ENCODE peak calls at places on chromosomes 16 and 17, in nine cellular contexts. P is fibroblast of lung, Q is globus pallidus, B is amniotic epithelial cell, V is mucosa of descending colon, C is NCI-H1105, Y is GM20000, L is left lung, X is NCI-H1436. H is an unnamed sample.

GRCh38 chr17:80315517-80316182 is 55.0 kb downstream of the RNF213 start:
- DNase-seq in P (no peak), Q (no peak), B (no peak), V (no peak), C (no peak), Y (no peak), L (no peak), X (no peak), H (no peak)

GRCh38 chr16:49439676-49440075 is 66.1 kb downstream of the C16orf78 start:
- DNase-seq in P (no peak), Q (no peak), B (no peak), V (no peak), C (no peak), Y (no peak), L (no peak), X (no peak), H (no peak)

GRCh38 chr17:298791-299450 is 53.7 kb downstream of the RPH3AL start:
- DNase-seq in P (no peak), Q (no peak), B (no peak), V (no peak), C (no peak), Y (no peak), L (no peak), X (no peak), H (no peak)

GRCh38 chr17:39650121-39650579 is 13.2 kb downstream of the STARD3 start:
- DNase-seq in P (no peak), Q (no peak), B (peak; percentile 18), V (no peak), C (no peak), Y (no peak), L (no peak), X (no peak), H (no peak)

GRCh38 chr17:80924807-80925610 is 66.6 kb upstream of the CHMP6 start:
- DNase-seq in P (no peak), Q (no peak), B (no peak), V (no peak), C (no peak), Y (no peak), L (no peak), X (no peak), H (no peak)

GRCh38 chr17:72594248-72594647 is 473.4 kb downstream of the SOX9 start:
- DNase-seq in P (no peak), Q (no peak), B (no peak), V (no peak), C (no peak), Y (no peak), L (no peak), X (no peak), H (no peak)

GRCh38 chr17:69961488-69962145 is 113.4 kb upstream of the KCNJ16 start:
- DNase-seq in P (peak; percentile 74), Q (peak; percentile 19), B (no peak), V (no peak), C (peak; percentile 43), Y (no peak), L (no peak), X (peak; percentile 0), H (no peak)

GRCh38 chr16:24776486-24777220 is 47.2 kb downstream of the TNRC6A start:
- DNase-seq in P (peak; percentile 37), Q (peak; percentile 40), B (peak; percentile 82), V (no peak), C (no peak), Y (no peak), L (no peak), X (no peak), H (no peak)

GRCh38 chr16:46808997-46809396 is 22.0 kb downstream of the C16orf87 start:
- DNase-seq in P (no peak), Q (no peak), B (no peak), V (no peak), C (no peak), Y (no peak), L (no peak), X (no peak), H (no peak)

GRCh38 chr17:27460196-27460725 is 4.0 kb downstream of the KSR1 start:
- DNase-seq in P (no peak), Q (no peak), B (no peak), V (no peak), C (no peak), Y (no peak), L (no peak), X (no peak), H (no peak)

GRCh38 chr17:28967240-28968135 is 16.2 kb upstream of the PHF12 start:
- DNase-seq in P (no peak), Q (no peak), B (peak; percentile 18), V (no peak), C (no peak), Y (no peak), L (no peak), X (no peak), H (no peak)

GRCh38 chr16:3849751-3850543 is 30.6 kb downstream of the CREBBP start:
- DNase-seq in P (no peak), Q (no peak), B (no peak), V (no peak), C (no peak), Y (no peak), L (no peak), X (no peak), H (no peak)

GRCh38 chr16:14364386-14365199 is 265.5 kb downstream of the PARN start:
- DNase-seq in P (peak; percentile 48), Q (no peak), B (peak; percentile 84), V (no peak), C (no peak), Y (no peak), L (peak; percentile 59), X (no peak), H (peak; percentile 29)

GRCh38 chr16:73176577-73177013 is 128.7 kb upstream of the ZFHX3 start:
- DNase-seq in P (peak; percentile 96), Q (no peak), B (peak; percentile 97), V (no peak), C (no peak), Y (no peak), L (no peak), X (no peak), H (no peak)

GRCh38 chr17:61496174-61496956 is 44.1 kb downstream of the TBX4 start:
- DNase-seq in P (no peak), Q (no peak), B (no peak), V (no peak), C (no peak), Y (no peak), L (no peak), X (no peak), H (no peak)

GRCh38 chr16:1188781-1189189 is 35.9 kb downstream of the CACNA1H start:
- DNase-seq in P (peak; percentile 7), Q (no peak), B (no peak), V (peak; percentile 67), C (no peak), Y (peak; percentile 81), L (peak; percentile 46), X (no peak), H (no peak)

GRCh38 chr17:40554646-40555295 is 10.5 kb downstream of the CCR7 start:
- DNase-seq in P (no peak), Q (no peak), B (no peak), V (no peak), C (no peak), Y (no peak), L (no peak), X (no peak), H (no peak)

GRCh38 chr16:876523-877241 is 76.1 kb upstream of the GNG13 start:
- DNase-seq in P (no peak), Q (no peak), B (no peak), V (no peak), C (no peak), Y (no peak), L (no peak), X (no peak), H (no peak)

GRCh38 chr16:77843412-77843811 is 55.0 kb downstream of the VAT1L start:
- DNase-seq in P (no peak), Q (no peak), B (no peak), V (no peak), C (no peak), Y (no peak), L (no peak), X (no peak), H (no peak)

H was measured in GOT3.